ENCODE peak calls at places on chromosomes 12 and 14, in four cellular contexts. One of them, this sample, is unnamed.

GRCh38 chr14:55512421-55512820 is 67.6 kb upstream of the KTN1 start:
- DNase-seq in sigmoid colon: no peak
- DNase-seq in IMR-90: peak; percentile 37
- DNase-seq in CD8-positive, alpha-beta T cell: no peak
- DNase-seq in this sample: no peak

GRCh38 chr12:116384629-116385485 is 107.4 kb upstream of the MED13L start:
- DNase-seq in sigmoid colon: no peak
- DNase-seq in CD8-positive, alpha-beta T cell: no peak
- DNase-seq in IMR-90: peak; percentile 76
- DNase-seq in this sample: no peak

GRCh38 chr14:53144244-53144643 is 8.9 kb downstream of the DDHD1 start:
- DNase-seq in sigmoid colon: no peak
- DNase-seq in IMR-90: peak; percentile 39
- DNase-seq in CD8-positive, alpha-beta T cell: no peak
- DNase-seq in this sample: no peak

GRCh38 chr14:26394114-26394855 is 203.5 kb downstream of the NOVA1 start:
- DNase-seq in CD8-positive, alpha-beta T cell: no peak
- DNase-seq in sigmoid colon: no peak
- DNase-seq in IMR-90: peak; percentile 12
- DNase-seq in this sample: no peak

GRCh38 chr14:22438742-22439141 is 150.3 kb downstream of the DAD1 start:
- DNase-seq in CD8-positive, alpha-beta T cell: no peak
- DNase-seq in IMR-90: no peak
- DNase-seq in sigmoid colon: no peak
- DNase-seq in this sample: no peak

GRCh38 chr12:10721654-10722501 is 1.2 kb downstream of the YBX3 start:
- DNase-seq in CD8-positive, alpha-beta T cell: peak; percentile 44
- DNase-seq in sigmoid colon: peak; percentile 98
- DNase-seq in IMR-90: peak; percentile 99
- DNase-seq in this sample: peak; percentile 91

GRCh38 chr12:22733756-22734155 is 108.8 kb downstream of the ETNK1 start:
- DNase-seq in sigmoid colon: no peak
- DNase-seq in CD8-positive, alpha-beta T cell: no peak
- DNase-seq in IMR-90: no peak
- DNase-seq in this sample: no peak

GRCh38 chr14:100440207-100440631 is 117.1 kb downstream of the SLC25A47 start:
- DNase-seq in sigmoid colon: peak; percentile 79
- DNase-seq in CD8-positive, alpha-beta T cell: peak; percentile 30
- DNase-seq in IMR-90: peak; percentile 58
- DNase-seq in this sample: no peak

GRCh38 chr12:43858096-43858495 is 22.2 kb downstream of the TMEM117 start:
- DNase-seq in CD8-positive, alpha-beta T cell: no peak
- DNase-seq in IMR-90: no peak
- DNase-seq in sigmoid colon: no peak
- DNase-seq in this sample: no peak

GRCh38 chr12:27913999-27914614 is 58.4 kb downstream of the PTHLH start:
- DNase-seq in CD8-positive, alpha-beta T cell: no peak
- DNase-seq in IMR-90: no peak
- DNase-seq in sigmoid colon: no peak
- DNase-seq in this sample: no peak

GRCh38 chr12:42589465-42590323 is at the start of gene PRICKLE1:
- DNase-seq in IMR-90: peak; percentile 60
- DNase-seq in sigmoid colon: peak; percentile 67
- DNase-seq in CD8-positive, alpha-beta T cell: no peak
- DNase-seq in this sample: no peak

GRCh38 chr14:100850841-100851585 is 25.1 kb downstream of the MEG3 start:
- DNase-seq in CD8-positive, alpha-beta T cell: peak; percentile 68
- DNase-seq in sigmoid colon: peak; percentile 83
- DNase-seq in IMR-90: no peak
- DNase-seq in this sample: no peak

GRCh38 chr12:116299548-116300150 is 22.2 kb upstream of the MED13L start:
- DNase-seq in sigmoid colon: no peak
- DNase-seq in IMR-90: peak; percentile 32
- DNase-seq in CD8-positive, alpha-beta T cell: no peak
- DNase-seq in this sample: no peak

GRCh38 chr14:22333408-22334274 is 255.4 kb downstream of the DAD1 start:
- DNase-seq in IMR-90: peak; percentile 68
- DNase-seq in sigmoid colon: no peak
- DNase-seq in CD8-positive, alpha-beta T cell: no peak
- DNase-seq in this sample: peak; percentile 17

GRCh38 chr12:111444706-111445310 is 39.1 kb downstream of the SH2B3 start:
- DNase-seq in CD8-positive, alpha-beta T cell: peak; percentile 63
- DNase-seq in sigmoid colon: peak; percentile 87
- DNase-seq in IMR-90: no peak
- DNase-seq in this sample: no peak

GRCh38 chr12:8030189-8030588 is 2.3 kb upstream of the FOXJ2 start:
- DNase-seq in CD8-positive, alpha-beta T cell: no peak
- DNase-seq in sigmoid colon: no peak
- DNase-seq in IMR-90: no peak
- DNase-seq in this sample: no peak

GRCh38 chr12:11827096-11827841 is 177.8 kb downstream of the ETV6 start:
- DNase-seq in IMR-90: no peak
- DNase-seq in sigmoid colon: peak; percentile 69
- DNase-seq in CD8-positive, alpha-beta T cell: no peak
- DNase-seq in this sample: no peak

GRCh38 chr12:54711664-54712063 is 63.5 kb upstream of the DCD start:
- DNase-seq in sigmoid colon: no peak
- DNase-seq in IMR-90: no peak
- DNase-seq in CD8-positive, alpha-beta T cell: no peak
- DNase-seq in this sample: no peak

GRCh38 chr12:100473716-100474150 is at the start of gene NR1H4:
- DNase-seq in sigmoid colon: peak; percentile 68
- DNase-seq in CD8-positive, alpha-beta T cell: no peak
- DNase-seq in IMR-90: peak; percentile 73
- DNase-seq in this sample: no peak

GRCh38 chr14:71833476-71833875 is 98.8 kb upstream of the RGS6 start:
- DNase-seq in CD8-positive, alpha-beta T cell: no peak
- DNase-seq in sigmoid colon: no peak
- DNase-seq in IMR-90: no peak
- DNase-seq in this sample: no peak

GRCh38 chr12:20314325-20314724 is 54.0 kb upstream of the PDE3A start:
- DNase-seq in sigmoid colon: no peak
- DNase-seq in IMR-90: peak; percentile 21
- DNase-seq in CD8-positive, alpha-beta T cell: no peak
- DNase-seq in this sample: no peak

GRCh38 chr12:46373303-46374182 is 970 bp upstream of the SLC38A2 start:
- DNase-seq in sigmoid colon: peak; percentile 82
- DNase-seq in CD8-positive, alpha-beta T cell: peak; percentile 21
- DNase-seq in IMR-90: peak; percentile 68
- DNase-seq in this sample: no peak

GRCh38 chr12:49624919-49625577 is 1.7 kb downstream of the PRPF40B start:
- DNase-seq in IMR-90: peak; percentile 72
- DNase-seq in sigmoid colon: no peak
- DNase-seq in CD8-positive, alpha-beta T cell: no peak
- DNase-seq in this sample: no peak

GRCh38 chr14:99191663-99192621 is 80.1 kb downstream of the BCL11B start:
- DNase-seq in CD8-positive, alpha-beta T cell: no peak
- DNase-seq in sigmoid colon: peak; percentile 78
- DNase-seq in IMR-90: peak; percentile 13
- DNase-seq in this sample: peak; percentile 2

GRCh38 chr12:39619316-39619659 is 315 bp downstream of the ABCD2 start:
- DNase-seq in CD8-positive, alpha-beta T cell: no peak
- DNase-seq in IMR-90: no peak
- DNase-seq in sigmoid colon: no peak
- DNase-seq in this sample: no peak

GRCh38 chr12:114476159-114476558 is 70.2 kb upstream of the TBX5 start:
- DNase-seq in IMR-90: peak; percentile 66
- DNase-seq in sigmoid colon: no peak
- DNase-seq in CD8-positive, alpha-beta T cell: no peak
- DNase-seq in this sample: no peak
- H3K4me3 ChIP-seq in IMR-90: no peak overlapping the region
- H3K4me3 ChIP-seq in sigmoid colon: no peak overlapping the region
- H3K4me3 ChIP-seq in CD8-positive, alpha-beta T cell: no peak overlapping the region
- H3K4me3 ChIP-seq in this sample: no peak overlapping the region

GRCh38 chr12:1594045-1594294 is 411 bp downstream of the FBXL14 start:
- DNase-seq in IMR-90: no peak
- DNase-seq in CD8-positive, alpha-beta T cell: no peak
- DNase-seq in sigmoid colon: peak; percentile 79
- DNase-seq in this sample: no peak

GRCh38 chr12:1591029-1591428 is 3.4 kb downstream of the FBXL14 start:
- DNase-seq in sigmoid colon: no peak
- DNase-seq in IMR-90: no peak
- DNase-seq in CD8-positive, alpha-beta T cell: no peak
- DNase-seq in this sample: no peak

GRCh38 chr12:1593232-1594044 is 943 bp downstream of the FBXL14 start:
- DNase-seq in sigmoid colon: peak; percentile 78
- DNase-seq in CD8-positive, alpha-beta T cell: peak; percentile 42
- DNase-seq in IMR-90: no peak
- DNase-seq in this sample: no peak

GRCh38 chr12:1591543-1591942 is 2.8 kb downstream of the FBXL14 start:
- DNase-seq in sigmoid colon: no peak
- DNase-seq in CD8-positive, alpha-beta T cell: no peak
- DNase-seq in IMR-90: peak; percentile 59
- DNase-seq in this sample: no peak

GRCh38 chr12:1592444-1593231 is 1.7 kb downstream of the FBXL14 start:
- DNase-seq in sigmoid colon: peak; percentile 65
- DNase-seq in IMR-90: peak; percentile 84
- DNase-seq in CD8-positive, alpha-beta T cell: peak; percentile 41
- DNase-seq in this sample: no peak
- TF ChIP-seq CTCF in sigmoid colon: no peak
- TF ChIP-seq CTCF in IMR-90: peak; percentile 11
- TF ChIP-seq CTCF in CD8-positive, alpha-beta T cell: no peak
- TF ChIP-seq CTCF in this sample: peak; percentile 17

DNA sequence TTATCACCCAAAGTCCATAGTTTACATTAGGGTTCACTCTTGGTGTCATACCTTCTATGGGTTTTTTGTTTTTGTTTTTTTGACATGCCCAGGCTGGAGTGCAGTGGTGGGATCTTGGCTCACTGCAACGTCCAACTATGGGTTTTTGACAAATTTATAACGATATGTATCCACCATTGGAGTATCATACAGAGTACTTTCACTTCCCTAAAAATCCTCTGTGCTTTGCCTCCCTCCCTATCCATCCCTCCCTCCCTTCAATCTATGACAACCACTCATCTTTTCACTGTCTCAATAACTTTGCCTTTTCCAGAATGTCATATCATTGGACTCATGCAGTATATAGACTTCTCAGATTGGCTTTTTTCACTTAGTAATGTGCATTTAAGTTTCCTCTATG is 139.0 kb upstream of the CCDC198 start:
- DNase-seq in IMR-90: no peak
- DNase-seq in sigmoid colon: no peak
- DNase-seq in CD8-positive, alpha-beta T cell: no peak
- DNase-seq in this sample: no peak
- H3K27me3 ChIP-seq in IMR-90: no peaks in the 10 kb centered on the region
- H3K27me3 ChIP-seq in sigmoid colon: no peaks in the 10 kb centered on the region
- H3K27me3 ChIP-seq in CD8-positive, alpha-beta T cell: no peaks in the 10 kb centered on the region
- H3K27me3 ChIP-seq in this sample: no peaks in the 10 kb centered on the region

GRCh38 chr12:68933564-68933893 is 558 bp upstream of the CPM start:
- DNase-seq in sigmoid colon: no peak
- DNase-seq in IMR-90: no peak
- DNase-seq in CD8-positive, alpha-beta T cell: no peak
- DNase-seq in this sample: no peak

GRCh38 chr12:68932701-68933563 is at the start of gene CPM:
- DNase-seq in IMR-90: peak; percentile 25
- DNase-seq in CD8-positive, alpha-beta T cell: peak; percentile 51
- DNase-seq in sigmoid colon: peak; percentile 66
- DNase-seq in this sample: no peak

GRCh38 chr12:68934392-68934791 is 1.4 kb upstream of the CPM start:
- DNase-seq in IMR-90: no peak
- DNase-seq in sigmoid colon: no peak
- DNase-seq in CD8-positive, alpha-beta T cell: no peak
- DNase-seq in this sample: no peak

GRCh38 chr12:68930178-68930577 is 2.8 kb downstream of the CPM start:
- DNase-seq in IMR-90: no peak
- DNase-seq in sigmoid colon: no peak
- DNase-seq in CD8-positive, alpha-beta T cell: no peak
- DNase-seq in this sample: no peak

DNA sequence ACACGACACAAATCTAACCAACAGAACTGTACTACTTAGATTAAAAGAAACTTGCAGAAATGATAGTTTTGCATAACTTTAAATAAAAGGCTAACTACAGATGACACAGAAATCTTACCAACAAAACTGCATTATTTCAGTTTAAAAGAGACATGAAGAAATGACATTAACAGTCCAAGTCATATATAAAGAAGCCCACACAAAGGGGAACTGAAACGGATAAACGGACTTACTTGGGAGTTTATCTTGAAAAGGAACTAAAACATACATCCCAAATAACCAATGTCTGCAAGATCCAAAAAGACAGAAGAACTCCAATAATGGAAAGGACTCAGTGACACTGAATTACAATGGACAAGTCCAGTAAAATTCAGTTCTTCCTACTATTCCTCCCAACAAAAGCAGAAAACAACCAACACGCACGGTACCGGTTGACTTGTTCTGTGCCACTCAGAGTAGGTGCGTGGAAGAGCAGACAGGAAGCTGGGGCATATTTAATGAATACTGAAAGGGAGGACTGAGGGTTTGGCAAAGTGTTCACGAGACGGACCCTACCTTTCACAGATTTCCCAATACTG is 759 bp downstream of the CPM start:
- DNase-seq in CD8-positive, alpha-beta T cell: no peak
- DNase-seq in sigmoid colon: no peak
- DNase-seq in IMR-90: no peak
- DNase-seq in this sample: no peak
- H3K4me3 ChIP-seq in CD8-positive, alpha-beta T cell: peak overlapping the region; percentile 52
- H3K4me3 ChIP-seq in sigmoid colon: peak overlapping the region; percentile 45
- H3K4me3 ChIP-seq in IMR-90: peak overlapping the region; percentile 58
- H3K4me3 ChIP-seq in this sample: peak overlapping the region; percentile 57